ENCODE peak calls at places on chromosomes 16 and 17, in five cellular contexts. One of them, this sample, is unnamed.

GRCh38 chr16:87603684-87604571 is 1.6 kb downstream of the JPH3 start:
- DNase-seq in HepG2: no peak
- DNase-seq in A549: no peak
- DNase-seq in IMR-90: no peak
- DNase-seq in K562: no peak
- DNase-seq in this sample: no peak

GRCh38 chr16:19858006-19858653 is 26.5 kb downstream of the GPRC5B start:
- DNase-seq in IMR-90: no peak
- DNase-seq in A549: no peak
- DNase-seq in HepG2: no peak
- DNase-seq in K562: no peak
- DNase-seq in this sample: no peak

GRCh38 chr17:27950995-27951394 is 57.8 kb upstream of the LYRM9 start:
- DNase-seq in K562: no peak
- DNase-seq in A549: no peak
- DNase-seq in HepG2: no peak
- DNase-seq in IMR-90: no peak
- DNase-seq in this sample: no peak

GRCh38 chr16:11253009-11253994 is 2.7 kb downstream of the SOCS1 start:
- DNase-seq in A549: no peak
- DNase-seq in K562: peak
- DNase-seq in IMR-90: peak
- DNase-seq in HepG2: no peak
- DNase-seq in this sample: no peak

GRCh38 chr17:19928299-19928698 is 49.3 kb downstream of the AKAP10 start:
- DNase-seq in A549: no peak
- DNase-seq in HepG2: no peak
- DNase-seq in K562: no peak
- DNase-seq in IMR-90: peak
- DNase-seq in this sample: no peak

GRCh38 chr16:4290236-4290830 is 17.5 kb upstream of the TFAP4 start:
- DNase-seq in K562: no peak
- DNase-seq in HepG2: peak
- DNase-seq in IMR-90: peak
- DNase-seq in A549: peak
- DNase-seq in this sample: no peak

GRCh38 chr17:80025796-80026195 is 9.9 kb downstream of the TBC1D16 start:
- DNase-seq in HepG2: no peak
- DNase-seq in A549: no peak
- DNase-seq in K562: no peak
- DNase-seq in IMR-90: peak
- DNase-seq in this sample: no peak

GRCh38 chr16:9072806-9073341 is 18.6 kb upstream of the HAPSTR1 start:
- DNase-seq in IMR-90: peak
- DNase-seq in K562: no peak
- DNase-seq in A549: no peak
- DNase-seq in HepG2: no peak
- DNase-seq in this sample: no peak

GRCh38 chr17:8869416-8869815 is 1.9 kb upstream of the PIK3R6 start:
- DNase-seq in K562: no peak
- DNase-seq in A549: no peak
- DNase-seq in IMR-90: no peak
- DNase-seq in HepG2: no peak
- DNase-seq in this sample: no peak

GRCh38 chr17:79573196-79573929 is 37.5 kb downstream of the RBFOX3 start:
- DNase-seq in K562: no peak
- DNase-seq in A549: no peak
- DNase-seq in IMR-90: no peak
- DNase-seq in HepG2: no peak
- DNase-seq in this sample: no peak

GRCh38 chr16:81004646-81005353 is 1.9 kb downstream of the CMC2 start:
- DNase-seq in IMR-90: peak
- DNase-seq in K562: no peak
- DNase-seq in HepG2: peak
- DNase-seq in A549: peak
- DNase-seq in this sample: peak

GRCh38 chr16:74667215-74667765 is 613 bp upstream of the RFWD3 start:
- DNase-seq in A549: no peak
- DNase-seq in HepG2: peak
- DNase-seq in K562: peak
- DNase-seq in IMR-90: peak
- DNase-seq in this sample: no peak

GRCh38 chr17:6231886-6232767 is 161.9 kb downstream of the WSCD1 start:
- DNase-seq in K562: no peak
- DNase-seq in IMR-90: no peak
- DNase-seq in HepG2: no peak
- DNase-seq in A549: peak
- DNase-seq in this sample: no peak

GRCh38 chr16:28982418-28982817 is 2.4 kb upstream of the LAT start:
- DNase-seq in A549: no peak
- DNase-seq in HepG2: no peak
- DNase-seq in IMR-90: no peak
- DNase-seq in K562: no peak
- DNase-seq in this sample: no peak
- TF ChIP-seq BHLHE40 in A549: no peak
- TF ChIP-seq BHLHE40 in HepG2: no peak
- TF ChIP-seq BHLHE40 in IMR-90: no peak
- TF ChIP-seq BHLHE40 in K562: no peak
- TF ChIP-seq BHLHE40 in this sample: no peak

DNA sequence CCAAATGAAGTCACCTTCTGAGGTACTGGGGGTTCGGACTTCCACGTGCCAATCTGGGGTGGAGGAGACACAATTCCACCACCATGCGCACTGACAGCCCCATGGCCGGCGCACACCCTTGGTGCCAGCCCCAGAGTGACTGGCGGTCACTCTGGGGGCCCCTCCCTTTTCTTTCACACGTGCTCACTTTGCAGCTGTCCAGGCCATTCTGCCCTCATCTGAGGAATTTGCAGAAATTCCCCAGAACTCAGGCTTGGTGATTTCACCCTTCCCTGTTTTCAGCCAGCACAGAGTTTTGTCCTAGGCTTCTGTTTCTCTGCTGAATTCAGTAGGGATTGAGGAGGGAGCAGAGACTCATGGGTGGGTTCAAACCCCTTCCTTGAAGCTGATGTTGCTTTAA is 54.8 kb downstream of the CDRT4 start:
- DNase-seq in K562: no peak
- DNase-seq in HepG2: no peak
- DNase-seq in IMR-90: no peak
- DNase-seq in A549: no peak
- DNase-seq in this sample: no peak
- TF ChIP-seq BHLHE40 in K562: no peak
- TF ChIP-seq BHLHE40 in HepG2: no peak
- TF ChIP-seq BHLHE40 in IMR-90: no peak
- TF ChIP-seq BHLHE40 in A549: no peak
- TF ChIP-seq BHLHE40 in this sample: no peak

DNA sequence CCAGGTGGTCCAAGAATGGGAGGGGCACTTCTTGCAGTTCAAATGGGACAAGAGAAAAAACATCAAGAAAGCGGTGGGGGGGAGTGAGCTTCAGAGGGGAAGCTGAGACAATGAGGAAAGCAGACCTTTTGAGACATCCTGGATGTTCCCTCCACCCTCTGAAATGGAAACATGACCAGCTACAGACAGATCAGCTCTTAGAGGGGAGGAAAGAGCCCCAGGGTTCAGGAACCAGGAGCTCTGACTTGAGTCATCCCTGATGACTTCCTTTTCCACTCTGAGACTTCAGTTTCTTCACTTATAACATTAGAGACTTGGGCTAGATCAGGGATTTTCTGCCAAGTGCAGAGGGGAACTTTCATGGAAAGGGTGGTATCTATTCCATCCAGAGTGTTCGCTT is 368.1 kb downstream of the SLC39A11 start:
- DNase-seq in IMR-90: peak
- DNase-seq in K562: no peak
- DNase-seq in A549: no peak
- DNase-seq in HepG2: no peak
- DNase-seq in this sample: no peak
- TF ChIP-seq BHLHE40 in IMR-90: no peak
- TF ChIP-seq BHLHE40 in K562: no peak
- TF ChIP-seq BHLHE40 in A549: no peak
- TF ChIP-seq BHLHE40 in HepG2: no peak
- TF ChIP-seq BHLHE40 in this sample: no peak

DNA sequence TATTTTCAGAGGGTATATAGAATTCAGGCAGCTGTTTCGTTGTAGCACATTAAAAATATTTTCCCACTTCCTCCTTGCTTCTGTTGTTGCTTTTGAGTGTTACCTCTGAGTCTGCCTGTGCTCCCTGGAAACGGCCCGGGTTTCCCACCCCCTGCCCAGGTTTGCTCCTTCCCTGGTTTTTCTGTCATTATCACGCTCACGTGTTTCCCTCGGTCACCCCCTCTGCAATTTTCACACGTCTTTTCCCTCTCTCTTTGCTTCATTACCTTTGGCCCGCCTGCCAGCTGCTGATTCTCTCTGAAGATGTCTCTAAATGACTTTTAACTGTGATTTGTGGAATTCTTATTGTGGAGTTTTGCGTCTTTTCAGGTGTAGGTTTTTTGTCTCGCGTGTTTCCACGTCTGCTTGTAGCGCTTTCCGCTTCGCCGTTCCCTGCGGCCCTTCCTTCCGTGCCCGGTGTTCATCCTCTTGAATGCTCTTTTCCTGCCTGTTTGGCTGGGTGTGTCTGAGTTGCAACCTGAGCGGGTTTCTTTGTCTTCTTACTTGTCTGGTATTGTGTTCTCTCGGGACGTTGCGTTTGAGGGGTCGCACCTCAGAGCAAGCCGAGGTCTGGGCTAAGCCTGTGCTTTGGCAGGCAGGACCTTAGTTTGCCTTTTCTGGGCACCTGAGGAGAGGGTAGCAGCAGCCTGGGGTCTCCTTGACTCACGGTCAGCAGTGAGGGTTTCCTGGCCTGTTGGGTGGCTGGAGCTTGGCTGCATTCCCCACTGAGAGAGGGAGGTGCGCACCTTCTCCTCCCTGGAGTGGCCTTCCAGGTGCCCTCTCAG is 96.3 kb upstream of the ZNF750 start:
- DNase-seq in K562: no peak
- DNase-seq in HepG2: no peak
- DNase-seq in A549: no peak
- DNase-seq in IMR-90: no peak
- DNase-seq in this sample: no peak
- TF ChIP-seq BHLHE40 in K562: no peak
- TF ChIP-seq BHLHE40 in HepG2: no peak
- TF ChIP-seq BHLHE40 in A549: no peak
- TF ChIP-seq BHLHE40 in IMR-90: no peak
- TF ChIP-seq BHLHE40 in this sample: no peak

GRCh38 chr16:72992142-72992601 is 55.8 kb downstream of the ZFHX3 start:
- DNase-seq in A549: no peak
- DNase-seq in K562: no peak
- DNase-seq in HepG2: no peak
- DNase-seq in IMR-90: no peak
- DNase-seq in this sample: no peak
- TF ChIP-seq BHLHE40 in A549: no peak
- TF ChIP-seq BHLHE40 in K562: no peak
- TF ChIP-seq BHLHE40 in HepG2: no peak
- TF ChIP-seq BHLHE40 in IMR-90: no peak
- TF ChIP-seq BHLHE40 in this sample: no peak

GRCh38 chr17:65078441-65079160 is 22.1 kb upstream of the GNA13 start:
- DNase-seq in IMR-90: peak
- DNase-seq in K562: no peak
- DNase-seq in A549: no peak
- DNase-seq in HepG2: no peak
- DNase-seq in this sample: no peak
- TF ChIP-seq BHLHE40 in IMR-90: no peak
- TF ChIP-seq BHLHE40 in K562: no peak
- TF ChIP-seq BHLHE40 in A549: no peak
- TF ChIP-seq BHLHE40 in HepG2: no peak
- TF ChIP-seq BHLHE40 in this sample: no peak

GRCh38 chr16:79656537-79657115 is 56.1 kb upstream of the MAF start:
- DNase-seq in IMR-90: no peak
- DNase-seq in A549: no peak
- DNase-seq in HepG2: no peak
- DNase-seq in K562: no peak
- DNase-seq in this sample: no peak

GRCh38 chr16:79648846-79649245 is 48.3 kb upstream of the MAF start:
- DNase-seq in IMR-90: no peak
- DNase-seq in K562: no peak
- DNase-seq in A549: no peak
- DNase-seq in HepG2: no peak
- DNase-seq in this sample: no peak

GRCh38 chr16:79647586-79647985 is 47.0 kb upstream of the MAF start:
- DNase-seq in K562: no peak
- DNase-seq in HepG2: no peak
- DNase-seq in A549: no peak
- DNase-seq in IMR-90: no peak
- DNase-seq in this sample: no peak

GRCh38 chr16:79653337-79654000 is 52.9 kb upstream of the MAF start:
- DNase-seq in HepG2: no peak
- DNase-seq in A549: no peak
- DNase-seq in IMR-90: no peak
- DNase-seq in K562: no peak
- DNase-seq in this sample: no peak

DNA sequence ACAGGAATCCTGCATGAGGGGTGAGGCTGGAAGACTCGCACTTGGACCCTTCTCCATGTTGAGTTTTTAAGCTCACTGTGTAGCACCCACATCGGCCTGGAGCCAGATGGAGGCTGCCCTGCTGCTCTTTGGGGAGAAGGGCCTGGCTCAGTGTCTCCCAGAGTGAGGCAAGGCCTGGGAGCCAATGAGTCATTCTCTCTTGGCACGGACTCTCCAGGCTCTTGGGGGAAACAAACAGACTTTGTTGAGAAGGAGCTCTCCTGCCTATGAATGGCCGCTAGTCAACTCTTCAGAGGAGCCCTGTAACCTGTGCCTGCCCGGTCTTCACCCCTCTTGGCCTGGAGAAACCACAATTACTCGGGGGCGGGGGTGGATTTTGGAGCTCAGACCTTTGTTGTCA is 50.8 kb upstream of the MAF start:
- DNase-seq in IMR-90: peak
- DNase-seq in K562: no peak
- DNase-seq in HepG2: no peak
- DNase-seq in A549: peak
- DNase-seq in this sample: no peak
- TF ChIP-seq BHLHE40 in IMR-90: no peak
- TF ChIP-seq BHLHE40 in K562: no peak
- TF ChIP-seq BHLHE40 in HepG2: no peak
- TF ChIP-seq BHLHE40 in A549: no peak
- TF ChIP-seq BHLHE40 in this sample: no peak

GRCh38 chr16:85586360-85587145 is 26.6 kb upstream of the GSE1 start:
- DNase-seq in A549: no peak
- DNase-seq in HepG2: no peak
- DNase-seq in IMR-90: peak
- DNase-seq in K562: no peak
- DNase-seq in this sample: no peak
- TF ChIP-seq BHLHE40 in A549: no peak
- TF ChIP-seq BHLHE40 in HepG2: no peak
- TF ChIP-seq BHLHE40 in IMR-90: no peak
- TF ChIP-seq BHLHE40 in K562: no peak
- TF ChIP-seq BHLHE40 in this sample: no peak

DNA sequence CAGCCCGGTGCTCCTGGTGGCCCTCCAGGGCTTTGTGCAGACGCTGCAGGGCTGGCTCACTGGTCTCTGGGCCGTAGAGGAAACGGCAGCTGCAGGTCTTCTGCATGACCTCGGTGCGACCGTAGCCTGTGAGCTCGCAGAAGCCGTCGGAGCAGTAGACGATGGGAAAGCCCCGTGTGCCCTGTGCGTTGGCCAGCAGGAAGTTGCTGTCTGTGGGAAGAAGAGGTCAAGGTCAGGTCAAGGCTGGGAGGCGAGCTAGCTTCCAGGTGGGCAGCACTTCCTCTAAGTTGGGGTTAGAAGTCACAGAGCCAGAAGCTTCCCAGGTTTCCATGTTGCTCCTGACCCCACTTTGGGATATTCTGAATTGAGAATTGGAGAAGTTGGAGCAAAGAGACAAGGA is 2.1 kb downstream of the KCNH4 start:
- DNase-seq in HepG2: no peak
- DNase-seq in K562: no peak
- DNase-seq in IMR-90: no peak
- DNase-seq in A549: no peak
- DNase-seq in this sample: no peak
- TF ChIP-seq BHLHE40 in HepG2: no peak
- TF ChIP-seq BHLHE40 in K562: no peak
- TF ChIP-seq BHLHE40 in IMR-90: no peak
- TF ChIP-seq BHLHE40 in A549: no peak
- TF ChIP-seq BHLHE40 in this sample: no peak

This sample was measured in HEK293T.